ENCODE peak calls at places on chromosomes 5 and 9, in six cellular contexts. G, D, F, L, J and P are unnamed samples.

GRCh38 chr5:157263586-157264090 is 2.3 kb upstream of the CYFIP2 start:
- DNase-seq in L (no peak), G (no peak), D (no peak), F (no peak), J (no peak), P (no peak)

GRCh38 chr9:77981332-77981731 is 50.3 kb downstream of the GNAQ start:
- DNase-seq in J (no peak), D (peak), G (no peak), F (no peak), L (no peak), P (no peak)

GRCh38 chr5:106397700-106398099 is 1273.0 kb downstream of the EFNA5 start:
- DNase-seq in L (no peak), G (no peak), D (peak), J (no peak), F (no peak), P (no peak)

GRCh38 chr9:131423171-131423581 is 29.3 kb downstream of the PRRC2B start:
- DNase-seq in G (peak), D (peak), L (no peak), F (peak), J (peak), P (no peak)

GRCh38 chr9:137445275-137445807 is 4.2 kb upstream of the ENTPD8 start:
- DNase-seq in J (peak), F (peak), G (peak), L (peak), D (peak), P (peak)

GRCh38 chr9:134228649-134229048 is 64.3 kb upstream of the RNU6ATAC start:
- DNase-seq in L (no peak), G (no peak), F (no peak), D (no peak), J (no peak), P (no peak)

GRCh38 chr5:152462021-152462721 is 57.1 kb upstream of the NMUR2 start:
- DNase-seq in G (no peak), F (no peak), D (no peak), L (no peak), J (no peak), P (no peak)

GRCh38 chr5:117833666-117834065 is 1154.7 kb downstream of the DTWD2 start:
- DNase-seq in D (no peak), F (no peak), L (no peak), J (no peak), G (no peak), P (no peak)

GRCh38 chr5:110909415-110909814 is 162.1 kb upstream of the TSLP start:
- DNase-seq in G (no peak), J (no peak), D (no peak), F (no peak), L (no peak), P (no peak)

GRCh38 chr5:163489055-163489744 is 16.2 kb upstream of the MAT2B start:
- DNase-seq in F (peak), G (no peak), L (no peak), D (peak), J (no peak), P (no peak)
- TF ChIP-seq CTCF in F (peak), G (no peak), L (no peak), D (peak), J (no peak), P (no peak)

GRCh38 chr9:10366171-10366779 is 246.5 kb downstream of the PTPRD start:
- DNase-seq in D (peak), L (peak), J (no peak), G (no peak), F (no peak), P (no peak)
- TF ChIP-seq CTCF in D (peak), L (peak), J (peak), G (peak), F (peak), P (no peak)

DNA sequence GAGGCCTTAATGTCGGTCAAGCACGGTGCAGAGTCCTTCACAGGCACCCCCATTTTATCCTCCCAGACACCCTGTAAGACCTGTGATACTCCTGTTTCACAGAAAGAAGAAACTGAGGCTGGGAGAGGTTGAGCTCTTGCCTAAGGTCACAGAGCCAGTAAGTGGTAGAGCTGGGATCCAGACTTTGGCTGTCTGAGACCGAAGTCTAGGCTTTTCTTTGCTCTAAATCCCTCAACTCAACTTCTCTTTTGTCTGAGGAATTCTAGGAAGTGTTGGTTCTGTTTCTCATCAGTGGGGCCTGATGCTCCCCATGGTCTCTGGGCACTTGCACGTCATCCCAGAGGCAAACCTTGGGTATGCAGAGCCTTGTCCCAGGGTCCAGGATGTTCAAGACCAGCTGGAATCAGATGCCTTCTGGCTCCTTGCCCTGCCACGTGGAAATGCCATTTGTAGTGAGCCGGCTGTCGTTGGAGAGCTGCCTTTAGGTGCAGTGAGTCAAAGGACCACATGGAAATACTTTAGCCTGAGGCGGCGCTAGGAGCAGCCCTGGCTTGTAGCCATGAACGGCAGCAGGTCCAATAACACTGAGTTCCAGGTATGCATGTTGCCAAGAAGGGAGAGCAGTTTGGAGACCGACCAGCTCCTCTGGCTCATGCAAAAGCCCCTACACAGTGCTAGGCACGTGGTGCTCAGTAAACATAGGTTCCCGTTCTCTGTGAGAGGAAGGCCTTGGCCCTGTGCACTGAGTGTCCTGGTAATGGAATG is 9.2 kb downstream of the DCANP1 start:
- DNase-seq in G (peak), D (peak), J (peak), F (no peak), L (no peak), P (no peak)
- TF ChIP-seq CTCF in G (peak), D (peak), J (no peak), F (no peak), L (no peak), P (no peak)

GRCh38 chr9:98989036-98990000 is 45.6 kb downstream of the COL15A1 start:
- DNase-seq in L (no peak), F (no peak), J (peak), G (peak), D (peak), P (peak)
- TF ChIP-seq CTCF in L (no peak), F (no peak), J (no peak), G (no peak), D (peak), P (no peak)

GRCh38 chr9:99189186-99189585 is 32.6 kb downstream of the ALG2 start:
- DNase-seq in J (no peak), L (no peak), D (no peak), F (no peak), G (no peak), P (no peak)

GRCh38 chr9:99189887-99190596 is 31.7 kb downstream of the ALG2 start:
- DNase-seq in D (no peak), F (no peak), L (no peak), J (no peak), G (no peak), P (no peak)

GRCh38 chr9:99190597-99191283 is 31.0 kb downstream of the ALG2 start:
- DNase-seq in G (no peak), D (no peak), F (no peak), L (no peak), J (no peak), P (no peak)

GRCh38 chr9:99193466-99193821 is 28.3 kb downstream of the ALG2 start:
- DNase-seq in G (no peak), F (no peak), J (no peak), L (no peak), D (no peak), P (no peak)

DNA sequence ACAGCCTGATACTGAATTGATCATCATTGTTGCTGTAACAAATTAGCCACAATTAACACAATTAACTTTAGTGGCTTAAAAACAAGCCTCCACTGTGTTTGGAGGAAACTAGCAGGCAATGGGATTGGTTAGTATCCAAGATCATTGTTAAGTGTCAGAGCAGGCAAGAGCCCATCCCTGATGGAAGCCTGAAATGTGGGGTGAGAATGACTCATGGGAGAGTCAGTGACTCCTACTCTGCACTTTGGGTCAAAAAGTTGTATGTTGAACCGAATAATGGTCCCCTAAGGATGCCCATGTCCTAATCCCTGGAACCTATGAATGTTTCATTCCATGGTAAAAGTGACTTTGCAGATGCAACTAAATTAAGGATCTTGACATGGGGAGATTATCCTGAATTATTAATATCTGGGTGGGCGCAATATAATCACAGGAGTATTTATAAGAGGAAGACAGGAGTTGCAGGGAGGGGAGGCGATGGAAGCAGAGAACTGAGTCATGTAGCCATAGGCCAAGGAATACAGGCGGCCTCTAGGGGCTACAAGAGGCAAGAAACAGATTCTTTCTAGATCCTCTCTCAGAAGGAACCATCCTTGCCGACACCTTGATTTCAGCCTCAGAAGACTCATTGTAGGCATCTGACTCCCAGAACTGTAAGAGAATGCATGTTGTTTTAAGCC is 28.8 kb downstream of the ALG2 start:
- DNase-seq in J (no peak), F (no peak), L (no peak), D (peak), G (no peak), P (no peak)
- TF ChIP-seq CTCF in J (no peak), F (no peak), L (peak), D (peak), G (no peak), P (no peak)

GRCh38 chr5:126816649-126817048 is 39.7 kb downstream of the LMNB1 start:
- DNase-seq in F (no peak), L (no peak), J (no peak), D (no peak), G (no peak), P (no peak)

GRCh38 chr5:126811515-126812198 is 34.7 kb downstream of the LMNB1 start:
- DNase-seq in D (peak), J (no peak), F (no peak), G (no peak), L (no peak), P (no peak)

GRCh38 chr5:126810983-126811382 is 34.0 kb downstream of the LMNB1 start:
- DNase-seq in J (no peak), G (no peak), F (no peak), L (no peak), D (no peak), P (no peak)

GRCh38 chr5:126812199-126812570 is 35.2 kb downstream of the LMNB1 start:
- DNase-seq in G (no peak), D (no peak), F (no peak), L (no peak), J (no peak), P (no peak)

DNA sequence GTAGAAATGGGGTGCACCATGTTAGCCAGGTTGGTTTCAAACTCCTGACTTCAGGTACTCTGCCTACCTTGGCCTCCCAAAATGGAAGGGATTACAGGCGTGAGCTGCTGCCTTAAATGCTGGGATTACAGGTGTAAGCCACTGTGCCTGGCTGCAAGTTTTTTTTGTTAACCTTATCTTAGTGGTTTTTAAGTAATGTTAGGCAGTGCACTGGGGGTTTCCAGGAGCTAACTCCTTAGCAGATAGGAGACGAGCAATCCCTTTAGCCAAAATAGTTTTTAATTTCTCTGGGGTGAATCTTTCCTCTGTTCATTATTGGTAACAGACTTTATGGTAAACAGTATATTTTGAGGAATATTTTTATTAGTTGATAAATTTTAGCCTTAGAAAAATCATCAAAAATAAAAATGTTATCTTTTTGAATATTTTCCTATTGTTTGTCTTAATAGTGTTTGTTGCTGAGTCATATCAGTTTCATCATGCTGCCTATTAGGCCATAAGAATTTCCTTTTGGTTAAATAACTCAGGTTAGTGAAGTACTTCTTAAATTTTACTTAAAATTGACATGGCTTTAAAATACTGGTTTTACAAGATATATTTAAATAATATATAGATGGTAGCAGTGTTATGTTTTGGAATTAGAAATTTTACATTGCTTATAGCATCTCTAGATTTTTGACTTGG is 37.9 kb downstream of the LMNB1 start:
- DNase-seq in G (no peak), F (no peak), J (no peak), L (no peak), D (peak), P (no peak)
- TF ChIP-seq CTCF in G (no peak), F (no peak), J (no peak), L (no peak), D (no peak), P (no peak)

GRCh38 chr5:81898403-81898802 is 73.4 kb upstream of the ATG10 start:
- DNase-seq in J (no peak), L (no peak), G (no peak), F (no peak), D (no peak), P (no peak)
- TF ChIP-seq CTCF in J (no peak), L (no peak), G (no peak), F (no peak), D (no peak), P (no peak)